ENCODE peak calls at places on chromosomes 7 and 10, in four cellular contexts. F is upper lobe of left lung, S is prostate gland, D is HCT116. U is an unnamed sample. For H3K4me1 and H3K27me3, the result is how much of the 10 kb centered on the place peaks cover.

GRCh38 chr10:43229208-43230061 is 37.4 kb downstream of the RASGEF1A start:
- DNase-seq in F (peak), S (no peak), D (no peak), U (no peak)

GRCh38 chr10:74730246-74730645 is 96.2 kb upstream of the KAT6B start:
- DNase-seq in F (no peak), S (no peak), D (no peak), U (no peak)

GRCh38 chr7:140924019-140924820 is 509 bp downstream of the BRAF start:
- DNase-seq in F (peak), S (peak), D (peak), U (peak)

GRCh38 chr7:42734568-42734967 is 177.3 kb downstream of the C7orf25 start:
- DNase-seq in F (no peak), S (no peak), D (no peak), U (no peak)

GRCh38 chr7:100632951-100633717 is 8.2 kb downstream of the TFR2 start:
- DNase-seq in F (peak), S (no peak), D (no peak), U (peak)

GRCh38 chr10:114856544-114857287 is 35.1 kb downstream of the FHIP2A start:
- DNase-seq in F (no peak), S (no peak), D (no peak), U (no peak)

GRCh38 chr10:113605207-113605606 is 52.4 kb downstream of the HABP2 start:
- DNase-seq in F (no peak), S (no peak), D (no peak), U (no peak)

GRCh38 chr10:22685926-22686325 is 28.5 kb downstream of the PIP4K2A start:
- DNase-seq in F (no peak), S (no peak), D (no peak), U (no peak)

GRCh38 chr10:58475322-58476277 is 37.1 kb upstream of the BICC1 start:
- DNase-seq in F (no peak), S (no peak), D (no peak), U (no peak)

GRCh38 chr7:151598045-151598444 is 78.3 kb upstream of the RHEB start:
- DNase-seq in F (no peak), S (no peak), D (peak), U (no peak)

GRCh38 chr10:8298871-8299570 is 244.5 kb downstream of the GATA3 start:
- DNase-seq in F (no peak), S (no peak), D (no peak), U (no peak)

GRCh38 chr10:15103513-15103912 is 6.4 kb downstream of the RPP38 start:
- DNase-seq in F (no peak), S (no peak), D (no peak), U (no peak)

GRCh38 chr7:26653430-26653911 is 210.9 kb downstream of the SKAP2 start:
- DNase-seq in F (no peak), S (no peak), D (no peak), U (no peak)

GRCh38 chr7:47128719-47129118 is 453.2 kb downstream of the TNS3 start:
- DNase-seq in F (no peak), S (no peak), D (no peak), U (no peak)

GRCh38 chr10:124180947-124181549 is 87.7 kb upstream of the CHST15 start:
- DNase-seq in F (no peak), S (no peak), D (no peak), U (no peak)

GRCh38 chr10:89086801-89087513 is 96.4 kb downstream of the FAS start:
- DNase-seq in F (peak), S (no peak), D (no peak), U (peak)

GRCh38 chr10:95814011-95814727 is 58.2 kb downstream of the ENTPD1 start:
- DNase-seq in F (no peak), S (no peak), D (no peak), U (no peak)

GRCh38 chr7:151549083-151549482 is 29.4 kb upstream of the RHEB start:
- DNase-seq in F (no peak), S (no peak), D (no peak), U (no peak)

GRCh38 chr10:46175831-46176230 is 111.0 kb upstream of the ANTXRL start:
- DNase-seq in F (no peak), S (no peak), D (no peak), U (no peak)

GRCh38 chr7:73850212-73850611 is 7.9 kb upstream of the METTL27 start:
- DNase-seq in F (no peak), S (no peak), D (no peak), U (no peak)
- H3K4me1 ChIP-seq in F (under half), S (under half), D (half or more), U (under half)

GRCh38 chr10:48609441-48609840 is 4.6 kb upstream of the ARHGAP22 start:
- DNase-seq in F (no peak), S (no peak), D (no peak), U (no peak)
- H3K27me3 ChIP-seq in F (under half), S (under half), D (under half), U (under half)

GRCh38 chr10:5943536-5943935 is 33.8 kb downstream of the IL15RA start:
- DNase-seq in F (peak), S (no peak), D (no peak), U (no peak)
- TF ChIP-seq POLR2AphosphoS5 in F (peak), S (no peak), D (no peak), U (no peak)

GRCh38 chr10:63698815-63699205 is 177.6 kb downstream of the REEP3 start:
- DNase-seq in F (no peak), S (no peak), D (no peak), U (no peak)
- H3K4me1 ChIP-seq in F (under half), S (under half), D (half or more), U (under half)

U was measured in stomach.